ENCODE peak calls at places on chromosomes 2 and 18, in four cellular contexts. L, D, I and R are unnamed samples.

GRCh38 chr2:39124770-39125075 is 3.9 kb upstream of the SOS1 start:
- DNase-seq in L (no peak), D (peak), I (no peak), R (no peak)

GRCh38 chr2:129936334-129936934 is 43.0 kb upstream of the RAB6C start:
- DNase-seq in L (peak), D (peak), I (no peak), R (peak)

GRCh38 chr18:48123324-48123723 is 192.9 kb upstream of the SMAD2 start:
- DNase-seq in L (no peak), D (no peak), I (no peak), R (no peak)

GRCh38 chr2:197054437-197054836 is 127.9 kb upstream of the PGAP1 start:
- DNase-seq in L (no peak), D (no peak), I (no peak), R (no peak)

GRCh38 chr18:71443726-71444480 is 1100.2 kb downstream of the CBLN2 start:
- DNase-seq in L (no peak), D (no peak), I (no peak), R (no peak)

GRCh38 chr2:147382322-147382948 is 462.4 kb upstream of the ACVR2A start:
- DNase-seq in L (no peak), D (no peak), I (no peak), R (no peak)

GRCh38 chr2:134027980-134028379 is 225.9 kb upstream of the MGAT5 start:
- DNase-seq in L (no peak), D (no peak), I (no peak), R (no peak)

GRCh38 chr2:71108091-71108490 is 21.9 kb downstream of the MCEE start:
- DNase-seq in L (no peak), D (no peak), I (no peak), R (no peak)

GRCh38 chr2:100655446-100655845 is 92.7 kb downstream of the PDCL3 start:
- DNase-seq in L (no peak), D (no peak), I (no peak), R (no peak)

GRCh38 chr2:146228659-146229058 is 1616.2 kb upstream of the ACVR2A start:
- DNase-seq in L (no peak), D (no peak), I (peak), R (no peak)

GRCh38 chr18:23231340-23232021 is 96.2 kb downstream of the CABLES1 start:
- DNase-seq in L (no peak), D (no peak), I (peak), R (no peak)

GRCh38 chr2:144320491-144320890 is 199.4 kb downstream of the ZEB2 start:
- DNase-seq in L (no peak), D (no peak), I (no peak), R (no peak)

GRCh38 chr2:44286119-44286883 is 11.0 kb downstream of the SLC3A1 start:
- DNase-seq in L (no peak), D (no peak), I (no peak), R (no peak)

GRCh38 chr18:74724186-74724585 is 126.5 kb downstream of the ZNF407 start:
- DNase-seq in L (no peak), D (no peak), I (no peak), R (no peak)

GRCh38 chr2:44668336-44668735 is 273.2 kb upstream of the SIX3 start:
- DNase-seq in L (peak), D (no peak), I (no peak), R (peak)

GRCh38 chr2:130917006-130917688 is 80.4 kb downstream of the ARHGEF4 start:
- DNase-seq in L (no peak), D (no peak), I (no peak), R (no peak)

GRCh38 chr2:23506460-23507266 is 121.7 kb downstream of the KLHL29 start:
- DNase-seq in L (no peak), D (no peak), I (no peak), R (no peak)

GRCh38 chr2:70674636-70675430 is 93.2 kb downstream of the ADD2 start:
- DNase-seq in L (no peak), D (no peak), I (no peak), R (no peak)

GRCh38 chr2:195308163-195308562 is 348.9 kb upstream of the SLC39A10 start:
- DNase-seq in L (no peak), D (no peak), I (no peak), R (no peak)

GRCh38 chr18:6294119-6294784 is 120.5 kb downstream of the L3MBTL4 start:
- DNase-seq in L (no peak), D (no peak), I (no peak), R (no peak)

GRCh38 chr2:127511917-127512316 is 14.4 kb downstream of the IWS1 start:
- DNase-seq in L (no peak), D (no peak), I (no peak), R (no peak)

GRCh38 chr2:218964041-218964771 is 4.7 kb downstream of the CDK5R2 start:
- DNase-seq in L (no peak), D (peak), I (no peak), R (no peak)

GRCh38 chr2:165877565-165878550 is 75.7 kb downstream of the TTC21B start:
- DNase-seq in L (no peak), D (no peak), I (peak), R (no peak)
- TF ChIP-seq SP1 in L (no peak), D (no peak), I (no peak), R (no peak)

GRCh38 chr18:4765401-4765800 is 310.3 kb upstream of the DLGAP1 start:
- DNase-seq in L (no peak), D (no peak), I (no peak), R (no peak)
- TF ChIP-seq TARDBP in L (no peak), D (no peak), I (no peak), R (no peak)

DNA sequence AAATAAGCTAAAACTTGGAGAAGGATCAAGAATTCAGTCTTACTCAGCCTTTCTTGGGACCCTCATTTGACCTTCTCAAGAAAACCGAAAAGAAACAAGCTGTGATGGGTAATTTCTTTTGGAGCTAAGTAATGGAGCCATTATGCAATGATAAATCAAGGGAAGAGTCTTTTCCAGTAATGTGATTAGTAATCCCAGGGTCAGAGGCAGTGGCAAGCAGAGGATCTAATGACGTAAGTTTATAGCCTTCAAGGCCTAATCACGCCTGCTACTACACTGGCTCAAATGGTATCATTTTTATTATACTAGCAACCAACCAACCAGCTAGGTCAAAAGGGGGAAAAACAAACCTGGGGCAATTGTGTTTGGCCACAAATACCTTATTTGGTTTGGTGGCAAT is 115.0 kb upstream of the SULT1C3 start:
- DNase-seq in L (no peak), D (no peak), I (no peak), R (no peak)
- TF ChIP-seq FOXM1 in L (no peak), D (no peak), I (no peak), R (no peak)

DNA sequence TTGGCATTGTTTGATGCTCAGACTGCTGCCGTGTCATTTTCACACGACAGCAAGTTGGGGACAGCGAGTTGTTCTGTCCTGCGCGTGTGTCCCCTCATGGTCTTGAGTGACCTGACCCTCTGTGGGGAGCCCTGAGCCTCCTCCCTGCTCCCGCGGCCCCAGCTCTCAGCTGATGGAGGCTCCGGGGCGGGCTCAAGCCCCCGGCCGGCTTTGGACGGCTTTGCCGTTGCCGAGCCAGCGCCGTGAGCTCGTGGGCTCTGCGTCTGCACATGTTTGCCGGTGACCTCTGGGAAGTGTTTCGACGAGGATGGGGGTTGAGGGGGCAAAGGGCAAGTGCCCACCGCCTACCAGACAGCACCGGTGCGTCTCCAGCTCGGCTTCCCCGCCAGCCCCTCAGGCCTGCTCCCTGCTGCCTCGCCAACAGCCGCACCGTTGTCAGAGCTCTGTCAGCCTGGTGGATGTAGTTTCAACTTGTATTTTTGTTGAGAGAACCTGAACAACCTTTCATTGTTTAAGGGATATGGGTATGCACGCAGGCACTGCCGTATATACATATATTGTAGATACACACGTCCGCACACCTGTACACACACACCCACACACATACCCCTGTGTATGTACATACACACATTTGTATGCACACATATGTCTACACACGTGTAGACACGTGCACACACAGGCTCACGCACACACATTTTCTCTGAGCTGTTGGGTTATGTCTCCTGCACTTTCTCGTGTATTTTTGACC is 13.7 kb downstream of the PDCD1 start:
- DNase-seq in L (no peak), D (peak), I (no peak), R (no peak)
- TF ChIP-seq SP1 in L (no peak), D (no peak), I (no peak), R (no peak)

DNA sequence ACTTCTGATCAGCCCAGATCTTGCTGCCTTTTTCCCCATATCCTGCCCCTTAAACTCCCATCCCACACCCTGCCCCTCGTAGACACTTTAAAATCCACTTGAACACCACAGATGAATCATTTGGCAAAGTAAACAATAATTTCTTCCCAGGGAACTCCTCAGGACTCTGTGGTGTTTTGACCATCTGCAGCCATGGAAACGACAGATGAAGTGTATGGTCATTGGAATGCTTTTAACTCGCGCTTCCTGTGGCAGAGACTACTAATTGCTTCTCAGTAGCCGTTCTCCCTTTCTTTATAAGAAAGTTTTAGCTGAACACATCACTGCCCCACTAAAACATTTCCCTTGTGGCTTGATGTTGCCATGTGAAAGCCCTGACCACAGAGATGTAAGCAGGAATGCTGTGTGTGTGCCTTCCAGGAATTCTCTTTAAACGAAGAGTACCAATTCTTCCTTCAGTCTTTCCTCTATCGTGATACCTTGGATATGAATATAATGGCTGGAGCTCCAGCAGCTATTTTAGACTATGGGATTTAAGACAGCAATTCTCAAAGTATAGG is 92.7 kb upstream of the PARD3B start:
- DNase-seq in L (peak), D (no peak), I (no peak), R (peak)
- TF ChIP-seq TARDBP in L (no peak), D (no peak), I (no peak), R (no peak)

GRCh38 chr2:54054774-54055173 is 60.6 kb upstream of the ACYP2 start:
- DNase-seq in L (no peak), D (no peak), I (no peak), R (no peak)
- TF ChIP-seq FOXM1 in L (no peak), D (no peak), I (no peak), R (no peak)

DNA sequence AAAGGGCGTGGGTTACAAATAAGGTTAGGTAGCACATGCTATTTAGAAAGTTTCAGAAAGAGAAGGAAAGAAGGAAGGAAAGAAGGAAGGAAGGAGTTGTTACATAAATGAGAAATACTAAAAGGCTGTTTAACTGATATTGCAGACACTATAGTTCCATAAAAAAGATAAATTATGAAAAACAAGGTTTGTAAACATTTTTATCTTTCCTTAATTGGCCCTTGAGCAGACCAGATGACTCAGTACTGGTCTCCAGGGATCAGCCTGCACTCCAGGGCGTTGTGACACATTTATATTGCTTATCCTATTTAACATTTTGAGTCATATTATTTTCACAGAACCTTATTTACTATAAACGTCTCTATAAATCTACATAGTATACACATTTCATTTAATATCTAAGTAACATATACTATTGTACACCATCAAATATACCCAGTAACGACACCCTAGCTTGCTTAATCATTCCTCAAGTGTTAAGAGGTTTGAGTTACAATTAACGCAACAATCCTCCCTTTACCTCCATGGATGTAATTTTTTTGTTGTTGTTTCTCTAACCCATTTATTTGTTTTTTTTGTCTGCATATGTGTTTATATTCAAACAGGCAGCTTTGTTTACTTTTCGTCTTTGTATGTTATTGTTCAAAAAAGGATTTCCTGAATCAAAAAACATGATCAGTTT is 2.8 kb upstream of the RAB31 start:
- DNase-seq in L (no peak), D (peak), I (no peak), R (peak)
- TF ChIP-seq SP1 in L (no peak), D (no peak), I (no peak), R (no peak)